ENCODE peak calls at places on chromosomes 6 and 20, in four cellular contexts. M, T, G and Y are unnamed samples.

GRCh38 chr20:62872184-62872862 is 10.7 kb upstream of the TCFL5 start:
- DNase-seq in M (no peak), T (no peak), G (no peak), Y (no peak)

GRCh38 chr6:11362481-11363018 is 130.1 kb upstream of the NEDD9 start:
- DNase-seq in M (no peak), T (no peak), G (no peak), Y (no peak)

GRCh38 chr6:150144294-150144868 is 1.5 kb downstream of the PPP1R14C start:
- DNase-seq in M (no peak), T (no peak), G (peak; percentile 50), Y (no peak)

GRCh38 chr20:50333856-50334255 is 143.2 kb downstream of the CEBPB start:
- DNase-seq in M (no peak), T (no peak), G (peak; percentile 95), Y (peak; percentile 20)

GRCh38 chr6:65546894-65547293 is 160.1 kb downstream of the EYS start:
- DNase-seq in M (no peak), T (no peak), G (no peak), Y (no peak)

GRCh38 chr6:140445474-140446004 is 1071.1 kb upstream of the CITED2 start:
- DNase-seq in M (no peak), T (no peak), G (no peak), Y (no peak)

GRCh38 chr6:20532881-20533280 is 1.4 kb upstream of the CDKAL1 start:
- DNase-seq in M (no peak), T (no peak), G (no peak), Y (no peak)

GRCh38 chr6:28446818-28447511 is 3.7 kb upstream of the ZSCAN23 start:
- DNase-seq in M (no peak), T (no peak), G (no peak), Y (no peak)

GRCh38 chr20:40702504-40702903 is 13.5 kb upstream of the MAFB start:
- DNase-seq in M (no peak), T (no peak), G (no peak), Y (no peak)

GRCh38 chr6:30483677-30484279 is 5.5 kb upstream of the HLA-E start:
- DNase-seq in M (no peak), T (no peak), G (peak; percentile 50), Y (no peak)

GRCh38 chr6:89681983-89682564 is 43.5 kb upstream of the LYRM2 start:
- DNase-seq in M (no peak), T (no peak), G (no peak), Y (no peak)

GRCh38 chr20:62472343-62473199 is 3.2 kb downstream of the GATA5 start:
- DNase-seq in M (no peak), T (no peak), G (no peak), Y (no peak)

GRCh38 chr6:137051790-137052472 is 7.2 kb upstream of the IL20RA start:
- DNase-seq in M (no peak), T (no peak), G (no peak), Y (no peak)

GRCh38 chr6:37525460-37526357 is 26.0 kb upstream of the CCDC167 start:
- DNase-seq in M (no peak), T (no peak), G (no peak), Y (no peak)

GRCh38 chr6:168232528-168232927 is 87.0 kb downstream of the DACT2 start:
- DNase-seq in M (no peak), T (no peak), G (no peak), Y (no peak)

GRCh38 chr6:107719160-107719559 is 105.0 kb downstream of the SCML4 start:
- DNase-seq in M (no peak), T (no peak), G (no peak), Y (no peak)

GRCh38 chr6:24378473-24379097 is 20.7 kb upstream of the DCDC2 start:
- DNase-seq in M (no peak), T (no peak), G (no peak), Y (no peak)

GRCh38 chr6:153816306-153816845 is 222.7 kb upstream of the OPRM1 start:
- DNase-seq in M (no peak), T (no peak), G (no peak), Y (no peak)

GRCh38 chr20:36541227-36542018 is at the start of gene MYL9:
- DNase-seq in M (no peak), T (no peak), G (no peak), Y (peak; percentile 21)

GRCh38 chr20:52494244-52494643 is 302.7 kb upstream of the ZFP64 start:
- DNase-seq in M (no peak), T (peak; percentile 8), G (peak; percentile 1), Y (peak; percentile 50)

GRCh38 chr20:37316116-37316774 is 26.8 kb downstream of the MANBAL start:
- DNase-seq in M (no peak), T (no peak), G (no peak), Y (no peak)

GRCh38 chr20:59149678-59150504 is 13.7 kb upstream of the ZNF831 start:
- DNase-seq in M (peak; percentile 74), T (peak; percentile 27), G (no peak), Y (peak; percentile 84)

GRCh38 chr6:15519681-15520080 is 143.1 kb downstream of the DTNBP1 start:
- DNase-seq in M (no peak), T (no peak), G (no peak), Y (no peak)

GRCh38 chr6:77180367-77180766 is 282.9 kb downstream of the HTR1B start:
- DNase-seq in M (no peak), T (no peak), G (no peak), Y (no peak)

GRCh38 chr6:26475823-26476729 is 18.3 kb downstream of the BTN2A1 start:
- DNase-seq in M (no peak), T (no peak), G (no peak), Y (no peak)

GRCh38 chr6:20459682-20460081 is 58.0 kb downstream of the E2F3 start:
- DNase-seq in M (no peak), T (no peak), G (no peak), Y (no peak)